ENCODE peak calls at places on chromosomes 11 and 22, in five cellular contexts. G is GM12878, C is H1, Y is K562, L is SK-N-SH. X is an unnamed sample.

GRCh38 chr11:26286472-26287066 is 45.4 kb upstream of the ANO3 start:
- DNase-seq in L (peak; percentile 47), C (no peak), Y (no peak), G (no peak), X (peak; percentile 48)

GRCh38 chr11:117515892-117516291 is 188.2 kb downstream of the CEP164 start:
- DNase-seq in Y (no peak), L (no peak), C (no peak), G (no peak), X (no peak)

GRCh38 chr11:114180301-114181055 is 115.7 kb upstream of the NNMT start:
- DNase-seq in C (no peak), G (no peak), Y (no peak), L (peak; percentile 61), X (peak; percentile 41)

GRCh38 chr11:413120-414081 is 1.4 kb downstream of the SIGIRR start:
- DNase-seq in G (no peak), Y (no peak), C (peak; percentile 45), L (no peak), X (no peak)

GRCh38 chr22:25402501-25403283 is 161.8 kb upstream of the GRK3 start:
- DNase-seq in C (no peak), G (no peak), L (no peak), Y (no peak), X (no peak)

GRCh38 chr11:33735166-33735425 is 1.1 kb downstream of the CD59 start:
- DNase-seq in L (no peak), G (no peak), C (no peak), Y (no peak), X (peak; percentile 23)

GRCh38 chr11:66676279-66676919 is 1.3 kb downstream of the RBM4B start:
- DNase-seq in L (no peak), Y (no peak), G (no peak), C (no peak), X (no peak)

GRCh38 chr22:35538801-35539321 is 1.8 kb upstream of the RASD2 start:
- DNase-seq in G (no peak), Y (peak; percentile 34), C (peak; percentile 87), L (peak; percentile 65), X (peak; percentile 58)

GRCh38 chr22:49099496-49100124 is 728.1 kb downstream of the BRD1 start:
- DNase-seq in L (no peak), C (no peak), G (no peak), Y (no peak), X (no peak)

GRCh38 chr11:122720482-122720881 is 65.0 kb downstream of the UBASH3B start:
- DNase-seq in G (no peak), C (no peak), Y (no peak), L (no peak), X (no peak)

GRCh38 chr11:129249351-129249750 is 57.2 kb upstream of the ARHGAP32 start:
- DNase-seq in Y (no peak), G (no peak), C (no peak), L (no peak), X (no peak)

GRCh38 chr11:1041936-1042608 is 5.6 kb upstream of the MUC6 start:
- DNase-seq in L (peak; percentile 67), G (no peak), Y (peak; percentile 59), C (no peak), X (no peak)

GRCh38 chr11:68383976-68384501 is 71.6 kb downstream of the LRP5 start:
- DNase-seq in C (peak; percentile 98), Y (peak; percentile 79), G (no peak), L (peak; percentile 87), X (peak; percentile 83)

DNA sequence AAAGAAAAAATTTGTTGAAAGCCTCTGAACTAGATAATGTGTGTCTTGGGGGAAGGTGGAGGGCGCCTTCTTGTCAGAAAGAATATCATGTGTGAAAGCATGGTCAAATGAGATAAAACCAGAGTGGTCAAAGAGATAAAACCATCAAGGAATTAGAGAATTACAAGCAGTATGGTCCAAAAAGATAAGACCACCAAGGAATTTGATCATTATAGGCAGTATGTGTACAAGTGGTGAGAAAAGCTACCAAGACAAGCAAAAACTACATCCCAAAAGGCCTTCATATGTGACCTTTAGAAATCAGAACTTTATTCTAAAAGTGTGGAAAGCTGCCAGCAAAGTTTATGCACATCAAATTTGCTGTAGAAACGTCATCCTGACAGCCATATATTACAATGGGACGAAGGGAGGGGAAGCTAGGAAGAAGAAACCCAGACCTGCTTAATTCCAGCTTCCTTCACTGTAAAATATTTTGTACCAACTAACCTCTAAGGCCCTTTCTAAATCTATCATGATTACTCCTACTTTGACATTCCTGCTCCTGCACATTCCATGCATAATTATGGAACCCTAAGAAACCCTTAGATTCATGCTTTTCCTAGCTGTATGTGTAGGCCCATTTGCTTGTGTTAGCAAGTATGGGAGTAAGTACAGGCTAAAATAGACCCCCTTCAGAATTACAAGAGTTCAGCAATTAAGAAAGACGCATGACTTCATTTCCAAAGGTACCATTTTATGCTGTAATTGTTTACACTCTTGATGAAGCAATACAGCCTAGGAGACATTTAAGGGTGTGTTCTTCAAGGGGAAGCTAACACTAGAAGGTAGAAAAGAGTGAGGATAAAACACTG is 51.6 kb downstream of the LGR4 start:
- DNase-seq in C (no peak), G (no peak), Y (peak; percentile 53), L (no peak), X (no peak)
- TF ChIP-seq JUND in C (no peak), G (no peak), Y (peak; percentile 70), L (no peak), X (no peak)

DNA sequence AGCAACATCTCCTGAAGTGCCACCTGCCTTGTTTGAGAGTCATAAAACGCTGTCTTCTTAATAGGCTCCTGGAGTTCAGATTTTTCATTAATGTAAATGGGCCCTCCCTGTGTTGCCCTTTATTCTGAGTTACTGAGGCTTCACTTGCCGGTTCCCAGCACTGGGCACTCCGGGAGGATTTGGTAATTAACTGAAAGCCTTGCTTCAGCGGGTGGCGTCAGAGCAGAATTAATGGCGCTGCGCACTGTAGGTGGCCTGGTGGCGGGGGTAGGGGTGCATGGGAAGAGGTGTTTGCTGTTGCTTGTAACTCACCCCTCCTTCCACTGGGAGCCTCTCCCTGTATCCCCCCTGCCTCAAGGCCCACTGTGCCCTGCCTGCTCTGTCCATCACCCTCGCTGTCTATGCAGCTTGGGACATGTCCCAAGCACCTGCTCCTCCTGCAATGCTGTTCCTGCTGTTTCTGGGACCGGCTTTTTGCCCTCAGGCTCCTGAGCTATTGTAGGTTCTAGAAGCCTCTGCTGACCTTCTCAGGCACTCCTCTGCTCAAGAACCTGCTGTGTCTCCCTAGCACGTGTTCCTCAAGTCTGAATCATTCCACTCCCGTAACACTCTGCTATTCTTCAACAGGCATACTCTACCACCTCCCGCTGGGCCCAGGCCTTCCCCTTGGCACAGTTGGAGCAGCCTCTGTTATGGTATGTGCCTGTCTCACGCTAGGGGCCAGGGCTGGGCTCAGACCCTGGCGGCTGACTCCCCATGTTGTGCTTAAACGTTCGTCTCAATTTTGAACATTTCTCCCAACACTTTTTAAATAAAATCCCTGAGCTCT is 24.4 kb downstream of the ARHGAP8 start:
- DNase-seq in C (no peak), Y (no peak), G (no peak), L (no peak), X (no peak)
- TF ChIP-seq JUND in C (no peak), Y (no peak), G (no peak), L (no peak), X (no peak)

GRCh38 chr22:27644566-27644965 is 157.0 kb downstream of the MN1 start:
- DNase-seq in L (no peak), G (no peak), Y (no peak), C (no peak), X (no peak)

GRCh38 chr22:27639180-27640086 is 162.1 kb downstream of the MN1 start:
- DNase-seq in L (no peak), G (no peak), Y (no peak), C (no peak), X (no peak)

GRCh38 chr22:27642104-27642800 is 159.3 kb downstream of the MN1 start:
- DNase-seq in G (no peak), C (no peak), Y (peak; percentile 25), L (peak; percentile 49), X (no peak)

GRCh38 chr22:27638329-27639179 is 163.0 kb downstream of the MN1 start:
- DNase-seq in G (no peak), Y (no peak), C (no peak), L (no peak), X (no peak)

GRCh38 chr22:27641049-27641790 is 160.3 kb downstream of the MN1 start:
- DNase-seq in L (no peak), C (no peak), Y (no peak), G (no peak), X (no peak)
- TF ChIP-seq JUND in L (no peak), C (no peak), Y (no peak), G (no peak), X (no peak)

DNA sequence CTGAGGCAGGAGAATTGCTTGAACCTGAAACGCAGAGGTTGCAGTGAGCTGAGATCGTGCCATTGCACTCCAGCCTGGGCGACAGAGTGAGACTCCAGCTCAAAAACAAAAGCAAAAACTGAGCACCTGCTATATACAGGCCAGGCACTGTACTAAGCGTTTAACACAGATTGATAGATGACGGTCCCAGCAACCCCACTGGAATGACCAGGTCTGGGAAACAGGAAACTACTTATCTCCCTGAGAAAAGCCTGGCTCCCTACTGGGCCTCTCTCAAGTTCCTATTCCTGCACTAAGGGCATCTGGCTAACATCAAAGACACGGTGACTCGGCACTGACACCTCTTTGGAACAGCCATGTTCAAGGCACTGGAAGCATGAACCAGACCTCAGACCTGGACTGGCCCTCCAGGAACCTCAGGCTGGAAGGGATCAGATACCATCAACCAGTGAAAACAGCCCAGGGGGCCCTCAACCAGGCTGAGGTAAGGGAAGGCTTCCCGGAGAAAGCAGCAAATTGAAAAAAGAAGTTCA is 16.6 kb downstream of the ARAP1 start:
- DNase-seq in C (no peak), G (no peak), Y (peak; percentile 53), L (peak; percentile 89), X (no peak)
- TF ChIP-seq JUND in C (no peak), G (no peak), Y (peak; percentile 41), L (peak; percentile 50), X (no peak)

GRCh38 chr22:46931414-46931813 is 169.0 kb downstream of the TBC1D22A start:
- DNase-seq in C (peak; percentile 43), L (no peak), G (no peak), Y (no peak), X (no peak)
- TF ChIP-seq JUND in C (no peak), L (no peak), G (no peak), Y (no peak), X (no peak)